ENCODE peak calls at places on chromosomes 4 and X, in ten cellular contexts. B, C, I, D, Q, R, A, M, L and W are unnamed samples.

GRCh38 chr4:77045490-77045889 is 30.3 kb downstream of the CCNI start:
- DNase-seq in R (no peak), L (peak; percentile 45), D (peak; percentile 40), B (no peak), M (no peak), Q (no peak), C (peak; percentile 56), I (peak; percentile 21), A (no peak), W (peak; percentile 49)

GRCh38 chr4:128163177-128164117 is 102.3 kb downstream of the LARP1B start:
- DNase-seq in A (no peak), C (peak; percentile 55), B (no peak), I (peak; percentile 85), D (peak; percentile 66), M (peak; percentile 87), R (no peak), Q (no peak), L (peak; percentile 78), W (peak; percentile 62)

GRCh38 chr4:144820115-144820514 is 174.2 kb downstream of the HHIP start:
- DNase-seq in R (no peak), L (peak; percentile 77), I (no peak), M (no peak), Q (no peak), B (no peak), A (no peak), D (peak; percentile 85), C (peak; percentile 82), W (peak; percentile 69)

GRCh38 chrX:101417981-101418841 is 10.2 kb downstream of the HNRNPH2 start:
- DNase-seq in Q (peak; percentile 87), M (peak; percentile 56), C (no peak), L (peak; percentile 49), B (peak; percentile 13), A (no peak), R (peak; percentile 87), D (peak; percentile 48), I (no peak), W (peak; percentile 30)

GRCh38 chr4:128232719-128233118 is 54.9 kb downstream of the PGRMC2 start:
- DNase-seq in M (no peak), R (no peak), D (no peak), C (no peak), L (no peak), B (no peak), A (no peak), Q (no peak), I (peak; percentile 28), W (no peak)

GRCh38 chr4:143375326-143376073 is 38.8 kb downstream of the GAB1 start:
- DNase-seq in B (no peak), A (peak; percentile 15), D (no peak), L (no peak), I (peak; percentile 33), M (peak; percentile 58), C (peak; percentile 38), R (no peak), Q (no peak), W (peak; percentile 47)

GRCh38 chrX:13059676-13060499 is 15.5 kb upstream of the FAM9C start:
- DNase-seq in L (no peak), Q (no peak), M (peak; percentile 44), I (no peak), B (no peak), A (no peak), R (no peak), D (peak; percentile 44), C (peak; percentile 86), W (no peak)

GRCh38 chr4:145823743-145824142 is 114.9 kb downstream of the ZNF827 start:
- DNase-seq in A (no peak), I (no peak), M (no peak), Q (no peak), L (no peak), C (no peak), D (no peak), B (no peak), R (no peak), W (no peak)

GRCh38 chr4:26936284-26937065 is 75.8 kb downstream of the STIM2 start:
- DNase-seq in A (no peak), Q (no peak), B (no peak), R (peak; percentile 38), C (peak; percentile 54), M (no peak), D (no peak), I (peak; percentile 6), L (no peak), W (no peak)

GRCh38 chr4:36208884-36209473 is 35.3 kb downstream of the ARAP2 start:
- DNase-seq in L (no peak), I (no peak), D (no peak), R (no peak), C (no peak), B (no peak), A (peak; percentile 71), M (no peak), Q (peak; percentile 36), W (no peak)

GRCh38 chrX:101210630-101211029 is 9.0 kb upstream of the DRP2 start:
- DNase-seq in D (no peak), L (no peak), B (no peak), Q (no peak), I (no peak), M (no peak), R (no peak), A (no peak), C (no peak), W (no peak)

GRCh38 chrX:77431227-77431626 is 16.0 kb upstream of the FGF16 start:
- DNase-seq in M (no peak), I (no peak), C (peak; percentile 70), R (no peak), A (peak; percentile 4), L (peak; percentile 42), D (peak; percentile 61), Q (no peak), B (peak; percentile 3), W (no peak)

GRCh38 chr4:85783483-85783882 is 308.5 kb downstream of the ARHGAP24 start:
- DNase-seq in L (peak; percentile 76), M (peak; percentile 95), R (no peak), I (peak; percentile 57), B (no peak), Q (no peak), D (peak; percentile 87), C (peak; percentile 97), A (no peak), W (peak; percentile 99)

GRCh38 chrX:9737363-9737762 is 28.3 kb downstream of the GPR143 start:
- DNase-seq in Q (no peak), L (no peak), I (peak; percentile 55), A (no peak), C (no peak), M (no peak), D (no peak), B (no peak), R (no peak), W (no peak)

GRCh38 chrX:44462851-44463250 is 79.8 kb downstream of the FUNDC1 start:
- DNase-seq in A (no peak), I (no peak), R (no peak), C (peak; percentile 3), Q (no peak), B (peak; percentile 2), L (peak; percentile 2), M (peak; percentile 1), D (no peak), W (peak; percentile 4)

GRCh38 chrX:128518508-128518907 is 466.3 kb upstream of the ACTRT1 start:
- DNase-seq in R (no peak), Q (no peak), I (peak; percentile 44), C (peak; percentile 3), M (peak; percentile 33), D (no peak), B (no peak), A (no peak), L (peak; percentile 5), W (peak; percentile 5)
- TF ChIP-seq CTCF in R (no peak), Q (no peak), I (peak; percentile 66), C (peak; percentile 32), M (peak; percentile 28), D (no peak), B (no peak), A (peak; percentile 60), L (peak; percentile 23), W (no peak)

GRCh38 chrX:17377047-17377692 is 2.2 kb downstream of the NHS start:
- DNase-seq in Q (peak; percentile 44), M (peak; percentile 1), D (peak; percentile 38), R (peak; percentile 63), B (no peak), A (no peak), I (peak; percentile 81), L (peak; percentile 54), C (peak; percentile 53), W (no peak)
- H3K4me3 ChIP-seq in Q (peak overlapping the region; percentile 49), M (no peak overlapping the region), D (peak overlapping the region; percentile 35), R (peak overlapping the region; percentile 52), B (peak overlapping the region; percentile 42), A (no peak overlapping the region), I (peak overlapping the region; percentile 60), L (peak overlapping the region; percentile 65), C (peak overlapping the region; percentile 47), W (no peak overlapping the region)

DNA sequence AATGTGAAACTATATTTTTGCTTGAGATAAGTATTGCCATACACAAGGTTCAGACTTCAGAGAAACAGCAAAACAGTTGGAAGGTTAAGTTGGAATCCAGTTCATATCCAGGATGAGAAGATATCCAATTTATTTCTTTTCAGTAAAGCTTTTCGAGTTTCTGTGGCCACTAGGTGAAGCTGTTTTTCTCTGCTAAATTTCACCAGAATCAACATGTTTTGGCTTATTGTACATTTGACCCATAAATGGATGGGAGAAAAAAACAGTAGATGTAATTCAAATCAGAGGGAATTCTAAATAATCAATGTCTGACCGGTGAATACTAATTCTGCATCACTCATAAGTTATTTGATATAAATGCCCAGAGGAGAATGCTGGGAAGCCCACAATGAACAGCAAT is 9.1 kb upstream of the METTL14 start:
- DNase-seq in I (no peak), R (no peak), C (no peak), L (no peak), B (no peak), A (no peak), D (no peak), Q (no peak), M (no peak), W (no peak)
- TF ChIP-seq CTCF in I (no peak), R (no peak), C (peak; percentile 25), L (peak; percentile 24), B (no peak), A (peak; percentile 6), D (no peak), Q (no peak), M (peak; percentile 4), W (no peak)

GRCh38 chr4:6676722-6677558 is 16.7 kb upstream of the S100P start:
- DNase-seq in C (no peak), R (no peak), Q (no peak), M (no peak), A (no peak), I (no peak), D (no peak), L (no peak), B (no peak), W (no peak)
- H3K4me3 ChIP-seq in C (no peak overlapping the region), R (no peak overlapping the region), Q (no peak overlapping the region), M (no peak overlapping the region), A (no peak overlapping the region), I (no peak overlapping the region), D (no peak overlapping the region), L (no peak overlapping the region), B (no peak overlapping the region), W (no peak overlapping the region)

DNA sequence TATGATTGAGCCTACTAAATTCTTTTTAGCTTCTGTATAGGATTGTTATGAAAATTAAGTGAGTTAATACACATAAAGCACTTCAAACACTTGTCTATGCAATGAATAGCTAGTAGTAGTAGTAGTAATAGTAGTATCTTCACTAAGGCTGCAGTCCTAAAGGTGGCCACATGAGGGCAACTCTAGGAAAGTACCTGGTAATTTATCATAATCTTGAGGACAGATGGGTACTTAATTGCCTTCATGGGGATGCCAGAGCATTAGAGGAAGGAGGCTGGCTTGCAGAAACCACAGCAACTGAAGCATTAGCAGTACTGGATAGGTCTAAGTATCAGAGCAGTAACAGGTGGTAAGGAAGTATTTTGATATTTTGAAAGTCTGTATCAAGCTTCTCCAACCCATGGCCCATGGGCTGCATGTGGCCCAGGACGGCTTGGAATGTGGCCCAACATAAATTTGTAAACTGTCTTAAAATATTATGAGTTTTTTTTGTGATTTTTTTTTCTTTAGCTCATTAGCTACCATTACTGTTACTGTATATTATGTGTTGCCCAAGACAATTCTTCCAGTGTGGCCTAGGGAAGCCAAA is 17.3 kb downstream of the NIPAL1 start:
- DNase-seq in R (no peak), C (peak; percentile 16), D (peak; percentile 25), A (peak; percentile 23), B (no peak), Q (no peak), I (peak; percentile 53), M (peak; percentile 53), L (no peak), W (peak; percentile 18)
- TF ChIP-seq CTCF in R (peak; percentile 51), C (peak; percentile 57), D (peak; percentile 65), A (peak; percentile 68), B (no peak), Q (peak; percentile 19), I (peak; percentile 76), M (peak; percentile 48), L (peak; percentile 50), W (peak; percentile 72)